ENCODE peak calls at places on chromosomes 4 and X, in eight cellular contexts. O is adrenal gland, I is tibial artery, A is body of pancreas, P is upper lobe of left lung, V is ascending aorta, L is heart left ventricle, U is sigmoid colon. W is an unnamed sample. For H3K36me3, the result is how much of the 10 kb centered on the place peaks cover.

GRCh38 chrX:20641954-20642353 is 375.2 kb upstream of the RPS6KA3 start:
- DNase-seq in O (no peak), I (no peak), A (no peak), P (no peak), V (no peak), L (no peak), U (no peak), W (no peak)

GRCh38 chr4:71209161-71209560 is 129.7 kb upstream of the SLC4A4 start:
- DNase-seq in O (no peak), I (no peak), A (no peak), P (no peak), V (no peak), L (no peak), U (no peak), W (no peak)

GRCh38 chr4:159006202-159006601 is 96.7 kb upstream of the RAPGEF2 start:
- DNase-seq in O (no peak), I (no peak), A (no peak), P (no peak), V (no peak), L (no peak), U (no peak), W (no peak)

GRCh38 chrX:118727686-118728339 is 407 bp downstream of the IL13RA1 start:
- DNase-seq in O (peak), I (peak), A (peak), P (peak), V (no peak), L (peak), U (no peak), W (no peak)

GRCh38 chrX:102672876-102673275 is 21.6 kb downstream of the GPRASP1 start:
- DNase-seq in O (no peak), I (no peak), A (no peak), P (no peak), V (no peak), L (no peak), U (no peak), W (no peak)

GRCh38 chr4:136742330-136742729 is 790.0 kb downstream of the PCDH18 start:
- DNase-seq in O (no peak), I (no peak), A (no peak), P (no peak), V (no peak), L (no peak), U (no peak), W (no peak)

GRCh38 chrX:45788941-45789348 is 588.3 kb upstream of the DIPK2B start:
- DNase-seq in O (no peak), I (no peak), A (no peak), P (peak), V (no peak), L (peak), U (peak), W (no peak)

GRCh38 chrX:97850911-97851310 is 967.2 kb downstream of the RPA4 start:
- DNase-seq in O (no peak), I (no peak), A (no peak), P (no peak), V (no peak), L (no peak), U (no peak), W (no peak)

GRCh38 chr4:6855692-6856297 is 53.8 kb upstream of the TBC1D14 start:
- DNase-seq in O (no peak), I (no peak), A (no peak), P (no peak), V (no peak), L (no peak), U (no peak), W (no peak)

GRCh38 chr4:21656832-21657231 is 291.7 kb downstream of the KCNIP4 start:
- DNase-seq in O (no peak), I (no peak), A (peak), P (no peak), V (no peak), L (no peak), U (no peak), W (no peak)

GRCh38 chr4:98467627-98468072 is 190.8 kb downstream of the TSPAN5 start:
- DNase-seq in O (peak), I (peak), A (peak), P (no peak), V (peak), L (peak), U (peak), W (peak)

GRCh38 chrX:262391-262909 is 18.7 kb upstream of the PLCXD1 start:
- DNase-seq in O (no peak), I (no peak), A (peak), P (no peak), V (no peak), L (no peak), U (peak), W (no peak)

GRCh38 chr4:132123870-132124623 is 1025.0 kb upstream of the PCDH10 start:
- DNase-seq in O (no peak), I (no peak), A (peak), P (no peak), V (no peak), L (no peak), U (no peak), W (no peak)

GRCh38 chrX:131792356-131792749 is 230.7 kb upstream of the STK26 start:
- DNase-seq in O (no peak), I (no peak), A (no peak), P (no peak), V (peak), L (peak), U (peak), W (peak)

GRCh38 chr4:88522702-88523324 is 763 bp downstream of the PYURF start:
- DNase-seq in O (peak), I (peak), A (peak), P (peak), V (no peak), L (peak), U (peak), W (no peak)

GRCh38 chrX:15579778-15580747 is 20.7 kb downstream of the ACE2 start:
- DNase-seq in O (peak), I (no peak), A (peak), P (no peak), V (no peak), L (peak), U (no peak), W (no peak)

GRCh38 chr4:146155152-146155724 is 20.3 kb upstream of the LSM6 start:
- DNase-seq in O (no peak), I (no peak), A (no peak), P (no peak), V (no peak), L (no peak), U (no peak), W (no peak)

GRCh38 chr4:112604590-112604989 is 32.1 kb downstream of the ZGRF1 start:
- DNase-seq in O (peak), I (no peak), A (peak), P (no peak), V (no peak), L (no peak), U (no peak), W (no peak)

GRCh38 chr4:128955751-128956150 is 137.6 kb downstream of the SCLT1 start:
- DNase-seq in O (no peak), I (no peak), A (no peak), P (no peak), V (no peak), L (no peak), U (no peak), W (no peak)

GRCh38 chr4:54213812-54214211 is 15.3 kb upstream of the PDGFRA start:
- DNase-seq in O (no peak), I (no peak), A (no peak), P (no peak), V (no peak), L (peak), U (no peak), W (no peak)

GRCh38 chrX:69028761-69029120 is 136.5 kb downstream of the PJA1 start:
- DNase-seq in O (no peak), I (no peak), A (no peak), P (no peak), V (no peak), L (no peak), U (no peak), W (no peak)

GRCh38 chr4:105951198-105951597 is 55.9 kb downstream of the NPNT start:
- DNase-seq in O (no peak), I (no peak), A (no peak), P (no peak), V (no peak), L (no peak), U (no peak), W (no peak)

GRCh38 chrX:132414404-132414803 is 74.4 kb downstream of the MBNL3 start:
- DNase-seq in O (no peak), I (no peak), A (no peak), P (no peak), V (no peak), L (no peak), U (no peak), W (no peak)

GRCh38 chr4:84726356-84726755 is 143.4 kb downstream of the CDS1 start:
- DNase-seq in O (no peak), I (no peak), A (no peak), P (no peak), V (no peak), L (no peak), U (no peak), W (no peak)

GRCh38 chr4:181443003-181443402 is 800.2 kb upstream of the TENM3 start:
- DNase-seq in O (no peak), I (no peak), A (no peak), P (no peak), V (no peak), L (no peak), U (no peak), W (no peak)

GRCh38 chr4:57378766-57379165 is 268.6 kb upstream of the IGFBP7 start:
- DNase-seq in O (no peak), I (no peak), A (no peak), P (no peak), V (no peak), L (no peak), U (no peak), W (no peak)

GRCh38 chr4:3205995-3206394 is 43.0 kb upstream of the MSANTD1 start:
- DNase-seq in O (no peak), I (no peak), A (no peak), P (peak), V (no peak), L (no peak), U (no peak), W (no peak)

GRCh38 chr4:3206439-3207100 is 42.4 kb upstream of the MSANTD1 start:
- DNase-seq in O (no peak), I (no peak), A (no peak), P (no peak), V (no peak), L (no peak), U (no peak), W (no peak)

GRCh38 chr4:3209551-3210325 is 39.2 kb upstream of the MSANTD1 start:
- DNase-seq in O (no peak), I (no peak), A (no peak), P (no peak), V (no peak), L (no peak), U (no peak), W (no peak)

GRCh38 chr4:3208826-3209225 is 40.1 kb upstream of the MSANTD1 start:
- DNase-seq in O (no peak), I (no peak), A (no peak), P (no peak), V (no peak), L (no peak), U (no peak), W (no peak)

DNA sequence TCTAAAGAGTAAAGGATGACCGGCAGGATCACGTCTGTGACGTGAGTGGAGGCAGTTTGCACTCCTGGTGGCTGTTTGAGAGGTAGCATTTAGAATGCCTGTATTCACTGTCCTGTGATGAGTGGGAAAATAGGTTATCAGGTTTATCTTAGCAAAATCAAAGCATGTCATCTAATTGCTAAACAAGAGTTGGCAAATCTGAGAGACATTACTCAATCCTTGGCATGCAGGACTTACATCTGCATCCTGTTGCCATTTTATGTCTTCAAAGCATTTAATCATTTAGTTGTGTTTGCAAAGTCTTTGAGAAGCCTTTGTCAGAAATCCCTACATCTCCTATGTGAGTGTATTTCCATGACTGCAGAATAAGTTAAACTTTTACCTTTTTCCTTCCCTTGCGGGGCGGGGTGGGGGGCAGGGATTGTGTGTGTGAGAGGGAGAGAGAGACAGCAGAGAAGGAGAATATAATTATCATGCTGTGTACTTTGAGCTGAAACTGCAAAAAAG is 41.4 kb upstream of the MSANTD1 start:
- DNase-seq in O (no peak), I (no peak), A (no peak), P (no peak), V (no peak), L (no peak), U (no peak), W (no peak)
- H3K36me3 ChIP-seq in O (under half), I (half or more), A (under half), P (half or more), V (half or more), L (half or more), U (under half), W (half or more)

GRCh38 chr4:121688261-121688660 is 8.5 kb downstream of the ANXA5 start:
- DNase-seq in O (no peak), I (no peak), A (no peak), P (no peak), V (no peak), L (no peak), U (no peak), W (no peak)

GRCh38 chr4:121688696-121689095 is 8.1 kb downstream of the ANXA5 start:
- DNase-seq in O (no peak), I (no peak), A (no peak), P (no peak), V (no peak), L (no peak), U (no peak), W (no peak)

GRCh38 chr4:121686265-121686664 is 10.5 kb downstream of the ANXA5 start:
- DNase-seq in O (no peak), I (no peak), A (no peak), P (no peak), V (no peak), L (no peak), U (no peak), W (no peak)

GRCh38 chr4:121684016-121684415 is 12.8 kb downstream of the ANXA5 start:
- DNase-seq in O (no peak), I (no peak), A (no peak), P (no peak), V (no peak), L (no peak), U (no peak), W (no peak)

GRCh38 chr4:121685257-121685656 is 11.5 kb downstream of the ANXA5 start:
- DNase-seq in O (no peak), I (no peak), A (no peak), P (no peak), V (no peak), L (no peak), U (no peak), W (no peak)
- H3K36me3 ChIP-seq in O (under half), I (under half), A (under half), P (half or more), V (under half), L (half or more), U (under half), W (half or more)

GRCh38 chrX:47562615-47563243 is 1.7 kb downstream of the ARAF start:
- DNase-seq in O (no peak), I (no peak), A (no peak), P (no peak), V (no peak), L (no peak), U (no peak), W (no peak)

GRCh38 chrX:47564438-47565085 is 3.6 kb downstream of the ARAF start:
- DNase-seq in O (no peak), I (no peak), A (no peak), P (no peak), V (no peak), L (no peak), U (no peak), W (no peak)

GRCh38 chrX:47560831-47561652 is at the start of gene ARAF:
- DNase-seq in O (peak), I (peak), A (peak), P (peak), V (peak), L (peak), U (peak), W (peak)

GRCh38 chrX:47561653-47562151 is 697 bp downstream of the ARAF start:
- DNase-seq in O (no peak), I (no peak), A (no peak), P (no peak), V (no peak), L (no peak), U (no peak), W (no peak)

GRCh38 chrX:47563801-47564315 is 2.9 kb downstream of the ARAF start:
- DNase-seq in O (no peak), I (no peak), A (no peak), P (no peak), V (no peak), L (no peak), U (no peak), W (no peak)
- H3K36me3 ChIP-seq in O (under half), I (under half), A (under half), P (half or more), V (under half), L (half or more), U (under half), W (under half)

GRCh38 chrX:24761306-24761705 is 67.6 kb downstream of the POLA1 start:
- DNase-seq in O (no peak), I (no peak), A (no peak), P (no peak), V (no peak), L (no peak), U (no peak), W (no peak)
- H3K36me3 ChIP-seq in O (under half), I (under half), A (under half), P (under half), V (under half), L (under half), U (under half), W (under half)

GRCh38 chrX:149494844-149495565 is 10.1 kb downstream of the IDS start:
- DNase-seq in O (no peak), I (no peak), A (no peak), P (no peak), V (no peak), L (no peak), U (no peak), W (no peak)

GRCh38 chrX:149493567-149494562 is 11.2 kb downstream of the IDS start:
- DNase-seq in O (no peak), I (no peak), A (no peak), P (no peak), V (no peak), L (peak), U (no peak), W (no peak)

GRCh38 chrX:149490100-149490499 is 15.0 kb downstream of the IDS start:
- DNase-seq in O (no peak), I (no peak), A (no peak), P (no peak), V (no peak), L (no peak), U (no peak), W (no peak)

GRCh38 chrX:149495573-149496071 is 9.5 kb downstream of the IDS start:
- DNase-seq in O (no peak), I (no peak), A (peak), P (no peak), V (no peak), L (peak), U (no peak), W (no peak)

GRCh38 chrX:149491812-149492211 is 13.3 kb downstream of the IDS start:
- DNase-seq in O (no peak), I (no peak), A (peak), P (no peak), V (no peak), L (no peak), U (no peak), W (no peak)
- H3K36me3 ChIP-seq in O (under half), I (under half), A (under half), P (half or more), V (under half), L (half or more), U (under half), W (under half)

DNA sequence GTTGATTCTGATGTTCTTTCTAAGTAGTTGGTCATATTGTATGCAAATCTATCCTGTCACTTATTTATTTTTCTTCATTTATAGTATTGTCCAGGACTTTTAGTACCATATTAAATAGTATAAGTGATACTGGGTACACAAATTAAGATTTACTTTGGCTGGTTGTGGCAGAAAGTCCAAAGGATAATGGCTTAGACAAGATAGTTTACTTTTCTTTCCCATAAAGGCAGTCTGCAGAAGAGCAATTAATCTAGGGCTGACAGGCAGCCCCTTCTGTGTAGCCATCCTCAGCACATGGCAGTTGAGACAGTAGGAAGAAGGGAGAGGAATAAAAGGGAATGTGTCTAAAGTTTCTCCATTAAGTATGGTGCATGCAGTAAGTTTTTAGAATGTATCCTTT is 6.4 kb downstream of the RBM10 start:
- DNase-seq in O (no peak), I (no peak), A (no peak), P (no peak), V (no peak), L (no peak), U (no peak), W (no peak)
- H3K36me3 ChIP-seq in O (under half), I (under half), A (under half), P (under half), V (under half), L (under half), U (under half), W (under half)

DNA sequence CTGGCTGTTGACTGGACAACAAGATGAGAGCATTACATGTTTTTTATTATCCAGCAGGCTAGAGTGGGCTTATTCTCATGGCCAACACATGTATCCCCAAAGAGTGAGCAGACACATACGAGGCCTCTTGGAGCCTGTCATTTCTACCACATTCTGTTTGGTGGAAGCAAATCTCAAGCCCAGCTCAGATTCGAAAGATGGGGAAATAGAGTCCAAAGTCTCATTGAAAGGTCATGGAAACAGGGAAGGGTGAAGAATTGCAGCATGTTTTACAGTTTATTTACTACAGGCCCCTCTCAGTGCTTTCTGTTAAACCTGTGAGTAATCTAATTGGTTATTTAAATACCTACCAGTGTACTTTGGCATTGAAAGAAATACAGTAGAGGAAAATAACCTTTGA is 108.6 kb downstream of the FRAS1 start:
- DNase-seq in O (no peak), I (no peak), A (no peak), P (no peak), V (no peak), L (no peak), U (no peak), W (no peak)
- H3K36me3 ChIP-seq in O (under half), I (under half), A (under half), P (under half), V (under half), L (under half), U (under half), W (under half)

GRCh38 chr4:742742-743311 is 37.2 kb downstream of the PCGF3 start:
- DNase-seq in O (peak), I (no peak), A (peak), P (peak), V (no peak), L (peak), U (peak), W (no peak)

GRCh38 chr4:744212-744841 is 38.7 kb downstream of the PCGF3 start:
- DNase-seq in O (no peak), I (no peak), A (no peak), P (peak), V (no peak), L (no peak), U (no peak), W (no peak)

GRCh38 chr4:740656-741282 is 35.1 kb downstream of the PCGF3 start:
- DNase-seq in O (no peak), I (no peak), A (no peak), P (peak), V (no peak), L (no peak), U (no peak), W (no peak)

GRCh38 chr4:743463-744211 is 38.0 kb downstream of the PCGF3 start:
- DNase-seq in O (no peak), I (no peak), A (no peak), P (peak), V (no peak), L (peak), U (no peak), W (no peak)

GRCh38 chr4:742096-742741 is 36.6 kb downstream of the PCGF3 start:
- DNase-seq in O (no peak), I (no peak), A (no peak), P (peak), V (no peak), L (no peak), U (no peak), W (no peak)
- H3K36me3 ChIP-seq in O (under half), I (half or more), A (under half), P (half or more), V (under half), L (under half), U (under half), W (under half)

W was measured in esophagus squamous epithelium.